ENCODE peak calls at places on chromosomes 6 and 20, in ten cellular contexts. I, Y, A, X, C, D, O, K, B and T are unnamed samples.

GRCh38 chr6:168035098-168035660 is 37.7 kb downstream of the KIF25 start:
- DNase-seq in I (peak), Y (no peak), A (peak), X (peak), C (peak), D (peak), O (no peak), K (peak), B (peak), T (peak)

GRCh38 chr6:145866449-145867401 is 52.1 kb upstream of the FBXO30 start:
- DNase-seq in I (no peak), Y (no peak), A (no peak), X (no peak), C (no peak), D (no peak), O (peak), K (no peak), B (no peak), T (no peak)

GRCh38 chr20:42531675-42531985 is 658.1 kb downstream of the PTPRT start:
- DNase-seq in I (no peak), Y (no peak), A (no peak), X (no peak), C (no peak), D (no peak), O (peak), K (no peak), B (no peak), T (no peak)

GRCh38 chr20:9156529-9157280 is 87.8 kb downstream of the PLCB4 start:
- DNase-seq in I (no peak), Y (no peak), A (no peak), X (peak), C (no peak), D (no peak), O (no peak), K (no peak), B (no peak), T (no peak)

GRCh38 chr6:67112120-67112519 is 1405.1 kb upstream of the EYS start:
- DNase-seq in I (no peak), Y (no peak), A (no peak), X (peak), C (no peak), D (no peak), O (no peak), K (no peak), B (no peak), T (no peak)

GRCh38 chr6:3918474-3918873 is 69.3 kb downstream of the FAM50B start:
- DNase-seq in I (no peak), Y (no peak), A (no peak), X (no peak), C (no peak), D (no peak), O (no peak), K (no peak), B (no peak), T (no peak)

GRCh38 chr6:145199961-145200360 is 535.4 kb downstream of the EPM2A start:
- DNase-seq in I (no peak), Y (no peak), A (no peak), X (peak), C (no peak), D (no peak), O (no peak), K (no peak), B (peak), T (no peak)

GRCh38 chr6:35048631-35049083 is 92.5 kb downstream of the TCP11 start:
- DNase-seq in I (no peak), Y (peak), A (peak), X (peak), C (no peak), D (no peak), O (no peak), K (no peak), B (peak), T (no peak)

GRCh38 chr6:83867527-83868161 is 8.2 kb downstream of the CYB5R4 start:
- DNase-seq in I (peak), Y (peak), A (peak), X (peak), C (peak), D (no peak), O (peak), K (no peak), B (peak), T (peak)

GRCh38 chr6:64037421-64037820 is 401.8 kb downstream of the PHF3 start:
- DNase-seq in I (no peak), Y (no peak), A (no peak), X (no peak), C (no peak), D (no peak), O (no peak), K (no peak), B (no peak), T (no peak)
- TF ChIP-seq CTCF in I (no peak), Y (no peak), A (no peak), X (no peak), C (no peak), D (no peak), O (no peak), K (no peak), B (no peak), T (no peak)

GRCh38 chr6:16872543-16873230 is 111.4 kb upstream of the ATXN1 start:
- DNase-seq in I (no peak), Y (no peak), A (no peak), X (no peak), C (no peak), D (no peak), O (peak), K (no peak), B (no peak), T (no peak)
- TF ChIP-seq CTCF in I (no peak), Y (no peak), A (no peak), X (no peak), C (no peak), D (no peak), O (peak), K (no peak), B (no peak), T (no peak)

GRCh38 chr20:51138576-51138975 is 115.7 kb upstream of the KCNG1 start:
- DNase-seq in I (no peak), Y (no peak), A (no peak), X (no peak), C (no peak), D (no peak), O (no peak), K (no peak), B (no peak), T (no peak)
- TF ChIP-seq CTCF in I (no peak), Y (no peak), A (no peak), X (no peak), C (no peak), D (no peak), O (no peak), K (no peak), B (no peak), T (no peak)

DNA sequence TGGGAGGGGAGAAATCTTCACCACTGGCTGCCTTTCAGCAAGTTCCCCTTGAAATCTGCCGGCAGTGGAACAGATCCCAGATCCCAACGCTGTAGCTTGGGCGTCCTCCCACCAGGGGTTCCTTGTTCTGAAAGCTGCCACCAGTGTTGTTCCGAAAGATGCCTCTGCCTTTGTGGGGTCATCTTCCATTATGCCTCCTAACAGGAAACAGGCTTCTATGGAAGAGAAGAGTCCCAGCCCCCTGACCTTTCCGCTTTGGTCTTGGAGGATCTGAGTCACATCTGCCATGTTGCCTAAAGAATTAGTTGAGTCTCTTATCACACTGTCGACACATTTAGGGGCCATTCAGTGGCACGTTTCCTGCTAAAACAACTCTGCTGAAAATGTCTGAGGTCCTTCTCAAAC is 57.5 kb upstream of the NFATC2 start:
- DNase-seq in I (no peak), Y (no peak), A (no peak), X (no peak), C (no peak), D (no peak), O (no peak), K (no peak), B (no peak), T (no peak)
- TF ChIP-seq CTCF in I (no peak), Y (no peak), A (no peak), X (no peak), C (no peak), D (no peak), O (no peak), K (no peak), B (no peak), T (no peak)

DNA sequence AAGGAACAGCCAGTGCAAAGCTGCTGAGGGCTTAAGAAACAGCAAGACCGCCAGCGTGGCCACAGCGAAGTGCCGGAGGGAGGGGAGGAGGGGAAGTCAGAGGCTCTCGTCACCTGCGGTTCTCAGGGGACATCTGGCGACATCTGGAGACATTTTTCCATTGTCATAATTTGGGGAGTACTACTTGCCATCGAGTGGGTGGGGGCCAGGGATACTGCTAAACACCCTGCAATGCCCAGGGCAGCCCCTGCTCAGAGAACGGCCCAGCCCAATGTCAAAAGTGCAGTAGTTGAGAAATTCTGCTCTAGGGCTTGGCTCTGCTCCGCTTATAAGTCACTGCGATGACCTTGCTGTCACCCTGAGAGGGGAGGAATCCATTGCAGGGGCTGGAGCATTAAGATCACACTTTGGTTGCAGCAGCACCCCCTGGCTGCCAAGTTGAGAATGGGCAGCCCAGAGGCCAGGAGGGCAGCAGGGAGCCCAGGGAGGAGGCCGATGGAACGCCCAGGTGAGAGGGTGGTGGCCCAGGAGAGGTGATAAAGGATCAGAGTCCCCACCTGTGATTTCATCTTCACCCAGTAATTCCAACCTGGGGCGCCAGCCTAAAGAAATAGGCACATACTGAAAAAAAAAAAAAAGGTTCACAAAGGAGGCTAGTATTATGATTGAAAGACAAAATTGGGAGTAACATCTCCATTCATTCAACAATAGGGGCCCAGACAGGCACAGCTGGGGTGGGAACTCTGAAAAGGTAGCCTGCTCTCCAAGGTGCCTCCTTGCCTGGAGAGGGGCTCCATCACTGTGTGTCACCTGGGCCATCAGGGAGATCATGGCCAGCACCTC is 218.2 kb downstream of the BMP7 start:
- DNase-seq in I (no peak), Y (peak), A (peak), X (no peak), C (no peak), D (peak), O (peak), K (peak), B (no peak), T (peak)
- TF ChIP-seq CTCF in I (no peak), Y (peak), A (peak), X (no peak), C (peak), D (peak), O (peak), K (peak), B (no peak), T (peak)

GRCh38 chr20:53914861-53915458 is 155.4 kb downstream of the BCAS1 start:
- DNase-seq in I (no peak), Y (no peak), A (no peak), X (peak), C (no peak), D (no peak), O (no peak), K (no peak), B (no peak), T (no peak)
- TF ChIP-seq CTCF in I (no peak), Y (no peak), A (no peak), X (no peak), C (no peak), D (no peak), O (no peak), K (no peak), B (no peak), T (no peak)

GRCh38 chr6:36284359-36284758 is 14.5 kb downstream of the PNPLA1 start:
- DNase-seq in I (no peak), Y (no peak), A (no peak), X (no peak), C (no peak), D (no peak), O (no peak), K (no peak), B (no peak), T (no peak)

GRCh38 chr6:36285797-36286196 is 15.9 kb downstream of the PNPLA1 start:
- DNase-seq in I (no peak), Y (no peak), A (no peak), X (no peak), C (no peak), D (no peak), O (no peak), K (no peak), B (no peak), T (no peak)

GRCh38 chr6:36283608-36284007 is 13.7 kb downstream of the PNPLA1 start:
- DNase-seq in I (no peak), Y (no peak), A (no peak), X (no peak), C (no peak), D (no peak), O (no peak), K (no peak), B (no peak), T (no peak)

GRCh38 chr6:36286858-36287257 is 17.0 kb downstream of the PNPLA1 start:
- DNase-seq in I (no peak), Y (no peak), A (no peak), X (no peak), C (no peak), D (no peak), O (no peak), K (no peak), B (no peak), T (no peak)

DNA sequence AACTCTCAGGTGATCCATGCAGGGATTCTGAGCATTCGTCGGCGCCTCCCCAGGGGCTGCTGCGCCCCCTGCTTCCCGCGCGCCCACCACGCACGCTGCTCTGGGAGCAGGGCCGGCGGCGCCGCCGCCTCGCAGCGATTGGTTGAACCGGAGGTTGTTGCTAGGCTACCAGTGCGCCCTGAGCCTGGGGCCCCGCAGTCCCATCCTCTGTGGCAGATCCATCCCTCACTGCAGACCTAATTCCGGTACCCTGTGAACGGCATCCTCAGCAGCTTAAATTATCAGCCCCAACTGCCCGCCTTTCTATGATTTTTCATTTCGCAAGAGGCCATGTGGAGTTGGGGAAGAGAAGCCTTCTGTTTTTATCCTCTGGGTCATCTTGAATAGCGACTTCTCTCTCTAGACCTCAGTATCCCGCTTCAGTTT is 15.3 kb downstream of the PNPLA1 start:
- DNase-seq in I (peak), Y (no peak), A (peak), X (no peak), C (no peak), D (no peak), O (no peak), K (no peak), B (no peak), T (peak)
- TF ChIP-seq CTCF in I (no peak), Y (no peak), A (no peak), X (no peak), C (no peak), D (no peak), O (no peak), K (no peak), B (no peak), T (no peak)

GRCh38 chr6:34027445-34027936 is 118.4 kb downstream of the GRM4 start:
- DNase-seq in I (peak), Y (peak), A (peak), X (peak), C (no peak), D (peak), O (peak), K (peak), B (no peak), T (peak)

GRCh38 chr6:34028691-34029360 is 117.1 kb downstream of the GRM4 start:
- DNase-seq in I (no peak), Y (no peak), A (no peak), X (no peak), C (no peak), D (no peak), O (no peak), K (no peak), B (no peak), T (no peak)

GRCh38 chr6:34029489-34030280 is 116.2 kb downstream of the GRM4 start:
- DNase-seq in I (no peak), Y (no peak), A (no peak), X (no peak), C (no peak), D (no peak), O (no peak), K (no peak), B (no peak), T (no peak)

GRCh38 chr6:34025851-34026250 is 120.0 kb downstream of the GRM4 start:
- DNase-seq in I (no peak), Y (no peak), A (no peak), X (no peak), C (no peak), D (no peak), O (no peak), K (no peak), B (no peak), T (no peak)

DNA sequence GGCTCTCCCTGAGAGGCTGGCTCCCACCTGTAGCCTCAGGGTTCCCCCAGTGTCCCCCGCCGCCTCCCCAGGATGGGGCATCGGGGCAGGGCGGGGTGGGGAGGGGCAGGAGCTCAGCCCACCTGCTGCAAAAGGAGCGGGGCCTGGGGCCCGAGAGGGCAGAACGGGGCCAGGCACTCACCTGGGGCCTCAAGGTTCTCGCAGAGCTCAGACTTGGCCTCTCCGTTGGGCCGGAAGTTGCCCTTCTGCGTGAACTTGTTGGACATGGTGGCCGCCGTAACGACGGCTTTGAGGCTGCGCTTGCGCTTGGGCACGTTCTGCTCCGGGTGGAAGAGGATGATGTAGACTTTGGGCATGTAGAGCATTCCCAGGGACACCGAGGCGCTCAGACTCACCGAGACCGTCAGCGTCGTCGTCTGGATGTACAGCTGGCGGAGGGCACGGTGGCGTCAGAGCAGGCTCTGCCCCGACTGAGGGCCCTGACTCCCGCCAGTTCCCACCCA is 117.9 kb downstream of the GRM4 start:
- DNase-seq in I (no peak), Y (no peak), A (no peak), X (no peak), C (no peak), D (no peak), O (no peak), K (no peak), B (no peak), T (no peak)
- TF ChIP-seq CTCF in I (no peak), Y (no peak), A (peak), X (no peak), C (peak), D (no peak), O (no peak), K (no peak), B (no peak), T (peak)

GRCh38 chr6:113882341-113882740 is 25.2 kb downstream of the MARCKS start:
- DNase-seq in I (no peak), Y (no peak), A (no peak), X (no peak), C (no peak), D (no peak), O (no peak), K (no peak), B (no peak), T (no peak)

GRCh38 chr6:113876654-113877053 is 19.5 kb downstream of the MARCKS start:
- DNase-seq in I (no peak), Y (no peak), A (no peak), X (no peak), C (no peak), D (no peak), O (no peak), K (no peak), B (no peak), T (no peak)

GRCh38 chr6:113875470-113875869 is 18.3 kb downstream of the MARCKS start:
- DNase-seq in I (no peak), Y (no peak), A (no peak), X (peak), C (no peak), D (no peak), O (no peak), K (no peak), B (peak), T (no peak)

GRCh38 chr6:113881473-113881980 is 24.4 kb downstream of the MARCKS start:
- DNase-seq in I (no peak), Y (no peak), A (no peak), X (no peak), C (no peak), D (no peak), O (no peak), K (no peak), B (no peak), T (no peak)

DNA sequence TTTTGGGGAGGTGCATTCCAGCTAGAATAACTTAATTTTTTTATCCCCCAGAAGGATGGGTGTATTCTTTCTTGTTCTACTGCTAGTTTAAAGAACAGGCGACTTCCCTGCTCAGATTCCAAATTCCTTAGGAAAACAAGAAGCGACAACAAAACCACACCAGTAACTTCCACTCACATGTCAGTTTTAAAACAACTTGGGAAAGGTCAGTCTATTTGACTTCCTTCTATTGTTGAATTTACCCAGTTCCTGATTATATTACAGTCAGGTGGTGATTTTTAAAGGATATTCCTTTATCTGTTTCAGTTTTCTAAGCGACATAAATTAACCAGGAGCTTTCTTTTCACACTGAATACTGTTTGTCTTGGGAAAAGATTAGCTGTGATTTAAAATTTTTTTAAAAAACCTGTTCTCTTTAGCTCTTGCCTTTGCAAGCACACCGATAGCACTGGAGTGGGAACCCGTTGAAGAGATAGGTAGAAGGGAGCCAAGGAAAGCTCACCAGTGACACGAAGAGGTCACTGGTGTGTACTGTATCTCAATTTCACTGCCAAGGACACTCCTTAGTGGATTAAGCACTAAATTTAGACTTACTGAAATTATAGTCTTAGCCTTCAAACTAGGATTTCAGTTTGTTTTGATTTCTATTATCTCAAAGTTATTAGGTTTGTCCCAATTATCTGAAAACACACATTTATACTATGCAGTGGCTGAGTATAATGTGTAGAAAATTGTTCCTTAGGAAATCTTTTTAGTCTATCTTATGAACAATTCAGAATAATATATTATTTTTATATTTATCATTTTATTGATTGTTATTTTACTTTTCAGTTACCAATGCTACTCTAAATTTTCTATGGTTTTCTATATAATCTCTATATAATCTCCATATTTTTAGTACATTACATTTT is 22.3 kb downstream of the MARCKS start:
- DNase-seq in I (no peak), Y (peak), A (peak), X (peak), C (no peak), D (peak), O (peak), K (peak), B (peak), T (peak)
- TF ChIP-seq CTCF in I (peak), Y (peak), A (peak), X (peak), C (peak), D (peak), O (peak), K (peak), B (peak), T (peak)